ENCODE peak calls at places on chromosome 9, in seven cellular contexts. Y is pancreas, X is HepG2, S is IMR-90, W is gastrocnemius medialis, B is cardiac muscle cell, U is WERI-Rb-1. M is an unnamed sample.

GRCh38 chr9:79592736-79593493 is 21.1 kb downstream of the TLE4 start:
- DNase-seq in Y (no peak), X (no peak), S (no peak), W (no peak), B (no peak), U (no peak), M (no peak)

GRCh38 chr9:112017878-112018277 is 121.3 kb downstream of the UGCG start:
- DNase-seq in Y (no peak), X (no peak), S (no peak), W (no peak), B (no peak), U (no peak), M (no peak)

GRCh38 chr9:133715866-133716563 is 22.1 kb downstream of the SARDH start:
- DNase-seq in Y (peak), X (peak), S (peak), W (peak), B (peak), U (peak), M (no peak)

GRCh38 chr9:22165144-22165543 is 156.0 kb upstream of the CDKN2B start:
- DNase-seq in Y (no peak), X (no peak), S (peak), W (no peak), B (no peak), U (no peak), M (no peak)

GRCh38 chr9:79692857-79693571 is 121.2 kb downstream of the TLE4 start:
- DNase-seq in Y (no peak), X (no peak), S (peak), W (no peak), B (no peak), U (no peak), M (no peak)

GRCh38 chr9:121972501-121972981 is 120.6 kb downstream of the TTLL11 start:
- DNase-seq in Y (peak), X (no peak), S (peak), W (peak), B (no peak), U (no peak), M (no peak)

GRCh38 chr9:137545123-137545522 is 5.1 kb downstream of the PNPLA7 start:
- DNase-seq in Y (no peak), X (no peak), S (peak), W (peak), B (no peak), U (no peak), M (no peak)

GRCh38 chr9:138044485-138045383 is 167.2 kb downstream of the CACNA1B start:
- DNase-seq in Y (no peak), X (no peak), S (no peak), W (no peak), B (no peak), U (no peak), M (no peak)

GRCh38 chr9:35845824-35846771 is 17.1 kb downstream of the TMEM8B start:
- DNase-seq in Y (no peak), X (no peak), S (no peak), W (no peak), B (no peak), U (no peak), M (no peak)

GRCh38 chr9:99109522-99109921 is 4.6 kb downstream of the TGFBR1 start:
- DNase-seq in Y (no peak), X (no peak), S (peak), W (no peak), B (no peak), U (no peak), M (no peak)

GRCh38 chr9:133467101-133467500 is 7.3 kb downstream of the CACFD1 start:
- DNase-seq in Y (no peak), X (no peak), S (no peak), W (no peak), B (no peak), U (no peak), M (no peak)

GRCh38 chr9:95947118-95947517 is 71.6 kb downstream of the ERCC6L2 start:
- DNase-seq in Y (no peak), X (no peak), S (no peak), W (no peak), B (no peak), U (no peak), M (no peak)

GRCh38 chr9:136847827-136848392 is 1.3 kb upstream of the PHPT1 start:
- DNase-seq in Y (peak), X (peak), S (peak), W (peak), B (peak), U (peak), M (peak)

GRCh38 chr9:7489018-7489417 is 310.6 kb downstream of the DMAC1 start:
- DNase-seq in Y (no peak), X (no peak), S (no peak), W (no peak), B (no peak), U (no peak), M (no peak)

GRCh38 chr9:134333234-134333873 is 7.1 kb downstream of the RXRA start:
- DNase-seq in Y (no peak), X (peak), S (no peak), W (no peak), B (no peak), U (peak), M (no peak)

GRCh38 chr9:27059406-27059805 is 49.6 kb upstream of the TEK start:
- DNase-seq in Y (no peak), X (no peak), S (no peak), W (no peak), B (no peak), U (no peak), M (no peak)

GRCh38 chr9:136700959-136701664 is 11.3 kb upstream of the DIPK1B start:
- DNase-seq in Y (no peak), X (no peak), S (peak), W (no peak), B (no peak), U (no peak), M (peak)

GRCh38 chr9:112224401-112225289 is 49.5 kb upstream of the SUSD1 start:
- DNase-seq in Y (no peak), X (no peak), S (peak), W (no peak), B (no peak), U (no peak), M (no peak)

GRCh38 chr9:135077497-135078200 is 9.8 kb upstream of the OLFM1 start:
- DNase-seq in Y (no peak), X (no peak), S (no peak), W (no peak), B (peak), U (peak), M (no peak)

DNA sequence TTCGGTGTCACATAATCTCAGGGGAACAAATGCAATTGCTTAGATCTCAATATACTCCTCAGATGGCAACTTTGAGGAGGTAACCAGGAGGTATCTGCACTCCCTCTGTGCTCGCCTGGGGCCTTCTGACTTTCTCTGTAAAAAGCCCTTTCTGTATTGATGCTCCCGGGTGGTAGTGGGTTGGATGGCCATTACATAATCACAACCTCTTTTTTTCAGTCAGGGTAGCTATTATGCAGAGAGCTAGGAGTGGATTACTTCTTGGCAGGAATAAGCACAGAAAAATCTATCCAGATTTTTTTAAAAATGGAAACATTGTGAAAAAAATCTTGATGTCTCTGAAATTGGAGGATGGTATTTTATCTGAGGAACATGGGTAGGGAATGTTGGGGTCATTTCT is 116.6 kb downstream of the SH3GL2 start:
- DNase-seq in Y (no peak), X (no peak), S (no peak), W (no peak), B (no peak), U (no peak), M (no peak)
- TF ChIP-seq CTCF in Y (no peak), X (no peak), S (no peak), W (no peak), B (no peak), U (no peak), M (no peak)

GRCh38 chr9:124399323-124399962 is 15.8 kb downstream of the PSMB7 start:
- DNase-seq in Y (no peak), X (no peak), S (peak), W (peak), B (no peak), U (no peak), M (no peak)
- TF ChIP-seq CTCF in Y (no peak), X (no peak), S (peak), W (no peak), B (peak), U (no peak), M (no peak)

GRCh38 chr9:123091459-123091858 is 58.0 kb downstream of the GPR21 start:
- DNase-seq in Y (no peak), X (no peak), S (no peak), W (no peak), B (no peak), U (no peak), M (no peak)
- TF ChIP-seq CTCF in Y (no peak), X (no peak), S (peak), W (no peak), B (no peak), U (peak), M (peak)

GRCh38 chr9:31839273-31839672 is 545.2 kb upstream of the ACO1 start:
- DNase-seq in Y (no peak), X (peak), S (no peak), W (no peak), B (no peak), U (no peak), M (no peak)
- TF ChIP-seq CTCF in Y (no peak), X (peak), S (no peak), W (no peak), B (no peak), U (peak), M (no peak)

M was measured in GM10248.